ENCODE peak calls at places on chromosomes 7 and 10, in nine cellular contexts. One of them, this sample, is unnamed.

GRCh38 chr7:142813262-142813661 is 41.6 kb upstream of the EPHB6 start:
- DNase-seq in astrocyte of the spinal cord: peak
- DNase-seq in right cardiac atrium: no peak
- DNase-seq in ovary: no peak
- DNase-seq in suprapubic skin: no peak
- DNase-seq in fibroblast of lung: peak
- DNase-seq in transverse colon: no peak
- DNase-seq in CD8-positive, alpha-beta memory T cell: no peak
- DNase-seq in naive thymus-derived CD4-positive, alpha-beta T cell: peak
- DNase-seq in this sample: no peak

GRCh38 chr10:128751284-128751683 is 625.1 kb upstream of the MKI67 start:
- DNase-seq in astrocyte of the spinal cord: no peak
- DNase-seq in right cardiac atrium: peak
- DNase-seq in ovary: no peak
- DNase-seq in suprapubic skin: no peak
- DNase-seq in fibroblast of lung: peak
- DNase-seq in transverse colon: no peak
- DNase-seq in CD8-positive, alpha-beta memory T cell: no peak
- DNase-seq in naive thymus-derived CD4-positive, alpha-beta T cell: no peak
- DNase-seq in this sample: no peak

GRCh38 chr10:6053816-6054581 is 8.2 kb downstream of the IL2RA start:
- DNase-seq in astrocyte of the spinal cord: no peak
- DNase-seq in right cardiac atrium: peak
- DNase-seq in ovary: no peak
- DNase-seq in suprapubic skin: no peak
- DNase-seq in fibroblast of lung: no peak
- DNase-seq in transverse colon: peak
- DNase-seq in CD8-positive, alpha-beta memory T cell: no peak
- DNase-seq in naive thymus-derived CD4-positive, alpha-beta T cell: no peak
- DNase-seq in this sample: peak

GRCh38 chr10:49331431-49331830 is 32.5 kb downstream of the C10orf71 start:
- DNase-seq in astrocyte of the spinal cord: no peak
- DNase-seq in right cardiac atrium: no peak
- DNase-seq in ovary: no peak
- DNase-seq in suprapubic skin: no peak
- DNase-seq in fibroblast of lung: no peak
- DNase-seq in transverse colon: no peak
- DNase-seq in CD8-positive, alpha-beta memory T cell: no peak
- DNase-seq in naive thymus-derived CD4-positive, alpha-beta T cell: no peak
- DNase-seq in this sample: no peak

GRCh38 chr10:77574436-77574835 is 63.2 kb downstream of the KCNMA1 start:
- DNase-seq in astrocyte of the spinal cord: no peak
- DNase-seq in right cardiac atrium: no peak
- DNase-seq in ovary: no peak
- DNase-seq in suprapubic skin: no peak
- DNase-seq in fibroblast of lung: no peak
- DNase-seq in transverse colon: no peak
- DNase-seq in CD8-positive, alpha-beta memory T cell: no peak
- DNase-seq in naive thymus-derived CD4-positive, alpha-beta T cell: no peak
- DNase-seq in this sample: peak

GRCh38 chr10:99944860-99945259 is 64.9 kb downstream of the DNMBP start:
- DNase-seq in astrocyte of the spinal cord: no peak
- DNase-seq in right cardiac atrium: no peak
- DNase-seq in ovary: no peak
- DNase-seq in suprapubic skin: no peak
- DNase-seq in fibroblast of lung: no peak
- DNase-seq in transverse colon: no peak
- DNase-seq in CD8-positive, alpha-beta memory T cell: no peak
- DNase-seq in naive thymus-derived CD4-positive, alpha-beta T cell: no peak
- DNase-seq in this sample: no peak

GRCh38 chr7:47576031-47576908 is 5.6 kb downstream of the TNS3 start:
- DNase-seq in astrocyte of the spinal cord: peak
- DNase-seq in right cardiac atrium: peak
- DNase-seq in ovary: peak
- DNase-seq in suprapubic skin: no peak
- DNase-seq in fibroblast of lung: peak
- DNase-seq in transverse colon: peak
- DNase-seq in CD8-positive, alpha-beta memory T cell: no peak
- DNase-seq in naive thymus-derived CD4-positive, alpha-beta T cell: no peak
- DNase-seq in this sample: no peak

GRCh38 chr7:87797395-87797794 is 78.8 kb downstream of the SLC25A40 start:
- DNase-seq in astrocyte of the spinal cord: no peak
- DNase-seq in right cardiac atrium: no peak
- DNase-seq in ovary: no peak
- DNase-seq in suprapubic skin: no peak
- DNase-seq in fibroblast of lung: no peak
- DNase-seq in transverse colon: no peak
- DNase-seq in CD8-positive, alpha-beta memory T cell: no peak
- DNase-seq in naive thymus-derived CD4-positive, alpha-beta T cell: no peak
- DNase-seq in this sample: no peak

GRCh38 chr7:100159099-100159623 is 638 bp upstream of the TRAPPC14 start:
- DNase-seq in astrocyte of the spinal cord: no peak
- DNase-seq in right cardiac atrium: no peak
- DNase-seq in ovary: peak
- DNase-seq in suprapubic skin: no peak
- DNase-seq in fibroblast of lung: no peak
- DNase-seq in transverse colon: no peak
- DNase-seq in CD8-positive, alpha-beta memory T cell: no peak
- DNase-seq in naive thymus-derived CD4-positive, alpha-beta T cell: no peak
- DNase-seq in this sample: peak

GRCh38 chr10:26931223-26931622 is 70.5 kb upstream of the ABI1 start:
- DNase-seq in astrocyte of the spinal cord: no peak
- DNase-seq in right cardiac atrium: peak
- DNase-seq in ovary: peak
- DNase-seq in suprapubic skin: no peak
- DNase-seq in fibroblast of lung: no peak
- DNase-seq in transverse colon: peak
- DNase-seq in CD8-positive, alpha-beta memory T cell: no peak
- DNase-seq in naive thymus-derived CD4-positive, alpha-beta T cell: no peak
- DNase-seq in this sample: peak
- H3K4me3 ChIP-seq in astrocyte of the spinal cord: peak
- H3K4me3 ChIP-seq in right cardiac atrium: peak
- H3K4me3 ChIP-seq in ovary: no peak
- H3K4me3 ChIP-seq in suprapubic skin: peak
- H3K4me3 ChIP-seq in fibroblast of lung: no peak
- H3K4me3 ChIP-seq in transverse colon: no peak
- H3K4me3 ChIP-seq in CD8-positive, alpha-beta memory T cell: no peak
- H3K4me3 ChIP-seq in naive thymus-derived CD4-positive, alpha-beta T cell: no peak
- H3K4me3 ChIP-seq in this sample: no peak

GRCh38 chr10:72298774-72299519 is 25.2 kb downstream of the DDIT4 start:
- DNase-seq in astrocyte of the spinal cord: no peak
- DNase-seq in right cardiac atrium: peak
- DNase-seq in ovary: peak
- DNase-seq in suprapubic skin: no peak
- DNase-seq in fibroblast of lung: no peak
- DNase-seq in transverse colon: no peak
- DNase-seq in CD8-positive, alpha-beta memory T cell: no peak
- DNase-seq in naive thymus-derived CD4-positive, alpha-beta T cell: no peak
- DNase-seq in this sample: no peak

GRCh38 chr10:72297281-72297967 is 23.7 kb downstream of the DDIT4 start:
- DNase-seq in astrocyte of the spinal cord: peak
- DNase-seq in right cardiac atrium: peak
- DNase-seq in ovary: peak
- DNase-seq in suprapubic skin: peak
- DNase-seq in fibroblast of lung: peak
- DNase-seq in transverse colon: peak
- DNase-seq in CD8-positive, alpha-beta memory T cell: peak
- DNase-seq in naive thymus-derived CD4-positive, alpha-beta T cell: peak
- DNase-seq in this sample: peak

GRCh38 chr10:72292223-72292691 is 18.5 kb downstream of the DDIT4 start:
- DNase-seq in astrocyte of the spinal cord: no peak
- DNase-seq in right cardiac atrium: peak
- DNase-seq in ovary: no peak
- DNase-seq in suprapubic skin: no peak
- DNase-seq in fibroblast of lung: peak
- DNase-seq in transverse colon: peak
- DNase-seq in CD8-positive, alpha-beta memory T cell: no peak
- DNase-seq in naive thymus-derived CD4-positive, alpha-beta T cell: no peak
- DNase-seq in this sample: no peak

GRCh38 chr10:72297968-72298773 is 24.4 kb downstream of the DDIT4 start:
- DNase-seq in astrocyte of the spinal cord: peak
- DNase-seq in right cardiac atrium: peak
- DNase-seq in ovary: peak
- DNase-seq in suprapubic skin: peak
- DNase-seq in fibroblast of lung: peak
- DNase-seq in transverse colon: peak
- DNase-seq in CD8-positive, alpha-beta memory T cell: peak
- DNase-seq in naive thymus-derived CD4-positive, alpha-beta T cell: peak
- DNase-seq in this sample: peak

GRCh38 chr10:72295330-72295910 is 21.7 kb downstream of the DDIT4 start:
- DNase-seq in astrocyte of the spinal cord: no peak
- DNase-seq in right cardiac atrium: peak
- DNase-seq in ovary: no peak
- DNase-seq in suprapubic skin: no peak
- DNase-seq in fibroblast of lung: no peak
- DNase-seq in transverse colon: no peak
- DNase-seq in CD8-positive, alpha-beta memory T cell: no peak
- DNase-seq in naive thymus-derived CD4-positive, alpha-beta T cell: no peak
- DNase-seq in this sample: no peak
- H3K4me3 ChIP-seq in astrocyte of the spinal cord: no peak
- H3K4me3 ChIP-seq in right cardiac atrium: no peak
- H3K4me3 ChIP-seq in ovary: no peak
- H3K4me3 ChIP-seq in suprapubic skin: no peak
- H3K4me3 ChIP-seq in fibroblast of lung: no peak
- H3K4me3 ChIP-seq in transverse colon: no peak
- H3K4me3 ChIP-seq in CD8-positive, alpha-beta memory T cell: no peak
- H3K4me3 ChIP-seq in naive thymus-derived CD4-positive, alpha-beta T cell: no peak
- H3K4me3 ChIP-seq in this sample: no peak

DNA sequence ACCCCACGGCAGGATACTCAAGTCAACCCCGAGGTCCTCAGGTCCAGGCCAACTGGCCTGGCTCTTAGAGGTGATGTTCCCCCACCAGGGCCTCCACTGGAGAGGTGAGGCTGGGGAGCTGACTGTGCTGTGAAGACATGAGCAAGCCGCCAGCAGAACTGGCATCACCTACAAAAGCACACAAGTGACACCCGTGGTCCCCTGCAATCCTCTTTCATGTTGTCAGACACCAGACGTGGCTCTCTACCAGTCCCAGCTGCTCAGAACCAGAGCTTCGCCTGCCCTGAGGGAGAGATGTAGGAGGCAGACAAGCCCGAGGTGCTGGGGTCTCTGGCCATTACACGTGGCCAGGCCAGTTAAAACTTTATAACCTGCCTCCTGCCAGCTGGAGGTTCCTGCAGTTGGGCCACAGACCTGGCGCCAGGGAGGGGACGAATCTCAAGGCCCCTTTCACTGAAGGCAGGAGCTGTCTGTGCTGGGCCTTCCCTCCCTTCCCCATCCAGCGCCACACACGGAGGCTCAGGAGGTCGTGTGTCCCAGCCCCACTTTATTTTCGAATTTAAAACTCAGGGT is 2.2 kb downstream of the COMTD1 start:
- DNase-seq in astrocyte of the spinal cord: no peak
- DNase-seq in right cardiac atrium: no peak
- DNase-seq in ovary: peak
- DNase-seq in suprapubic skin: no peak
- DNase-seq in fibroblast of lung: no peak
- DNase-seq in transverse colon: no peak
- DNase-seq in CD8-positive, alpha-beta memory T cell: no peak
- DNase-seq in naive thymus-derived CD4-positive, alpha-beta T cell: peak
- DNase-seq in this sample: peak
- H3K4me3 ChIP-seq in astrocyte of the spinal cord: no peak
- H3K4me3 ChIP-seq in right cardiac atrium: no peak
- H3K4me3 ChIP-seq in ovary: no peak
- H3K4me3 ChIP-seq in suprapubic skin: peak
- H3K4me3 ChIP-seq in fibroblast of lung: no peak
- H3K4me3 ChIP-seq in transverse colon: no peak
- H3K4me3 ChIP-seq in CD8-positive, alpha-beta memory T cell: peak
- H3K4me3 ChIP-seq in naive thymus-derived CD4-positive, alpha-beta T cell: peak
- H3K4me3 ChIP-seq in this sample: peak

GRCh38 chr10:89001428-89002072 is 11.0 kb downstream of the FAS start:
- DNase-seq in astrocyte of the spinal cord: peak
- DNase-seq in right cardiac atrium: peak
- DNase-seq in ovary: no peak
- DNase-seq in suprapubic skin: no peak
- DNase-seq in fibroblast of lung: peak
- DNase-seq in transverse colon: no peak
- DNase-seq in CD8-positive, alpha-beta memory T cell: no peak
- DNase-seq in naive thymus-derived CD4-positive, alpha-beta T cell: no peak
- DNase-seq in this sample: no peak

GRCh38 chr10:88999629-89000028 is 9.0 kb downstream of the FAS start:
- DNase-seq in astrocyte of the spinal cord: no peak
- DNase-seq in right cardiac atrium: no peak
- DNase-seq in ovary: no peak
- DNase-seq in suprapubic skin: no peak
- DNase-seq in fibroblast of lung: no peak
- DNase-seq in transverse colon: no peak
- DNase-seq in CD8-positive, alpha-beta memory T cell: no peak
- DNase-seq in naive thymus-derived CD4-positive, alpha-beta T cell: no peak
- DNase-seq in this sample: no peak

GRCh38 chr10:89003344-89003743 is 12.7 kb downstream of the FAS start:
- DNase-seq in astrocyte of the spinal cord: no peak
- DNase-seq in right cardiac atrium: no peak
- DNase-seq in ovary: no peak
- DNase-seq in suprapubic skin: no peak
- DNase-seq in fibroblast of lung: no peak
- DNase-seq in transverse colon: no peak
- DNase-seq in CD8-positive, alpha-beta memory T cell: no peak
- DNase-seq in naive thymus-derived CD4-positive, alpha-beta T cell: no peak
- DNase-seq in this sample: no peak

GRCh38 chr10:89001024-89001423 is 10.4 kb downstream of the FAS start:
- DNase-seq in astrocyte of the spinal cord: no peak
- DNase-seq in right cardiac atrium: no peak
- DNase-seq in ovary: no peak
- DNase-seq in suprapubic skin: no peak
- DNase-seq in fibroblast of lung: no peak
- DNase-seq in transverse colon: no peak
- DNase-seq in CD8-positive, alpha-beta memory T cell: no peak
- DNase-seq in naive thymus-derived CD4-positive, alpha-beta T cell: no peak
- DNase-seq in this sample: no peak

DNA sequence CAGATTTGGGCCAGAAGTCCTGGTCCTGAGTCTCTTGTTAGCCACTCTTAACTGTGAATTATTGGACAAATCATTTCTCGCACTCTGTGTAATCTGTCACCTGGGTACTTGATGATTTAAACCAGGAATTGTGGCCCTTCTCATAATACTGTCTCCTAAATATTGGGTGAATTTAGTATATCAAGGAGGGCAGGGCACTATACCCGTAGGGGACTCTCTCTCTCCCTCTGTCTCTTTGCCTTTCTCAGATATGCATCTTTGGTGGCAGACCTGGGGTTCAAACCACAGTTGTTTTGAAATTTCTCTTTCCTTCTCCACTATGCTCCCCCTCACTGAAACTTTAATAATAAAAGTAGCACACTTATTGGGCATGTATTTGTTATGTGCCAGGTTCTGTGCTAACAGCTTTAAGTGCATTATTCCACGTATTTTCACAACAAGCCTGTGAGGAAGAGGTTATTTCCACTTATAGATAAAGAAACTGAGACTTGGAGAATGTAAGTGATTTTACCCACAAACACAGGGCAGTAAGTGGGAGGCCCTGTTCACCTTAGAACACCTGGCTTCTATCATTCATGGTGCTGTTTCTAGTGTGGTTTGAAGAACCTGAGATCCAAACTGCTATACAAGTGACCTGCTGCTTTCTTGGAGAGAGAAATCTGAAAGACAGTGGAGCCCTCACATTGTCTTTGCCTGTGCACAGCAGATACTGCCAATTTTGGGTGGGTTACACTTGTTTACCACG is 11.8 kb downstream of the FAS start:
- DNase-seq in astrocyte of the spinal cord: no peak
- DNase-seq in right cardiac atrium: no peak
- DNase-seq in ovary: no peak
- DNase-seq in suprapubic skin: no peak
- DNase-seq in fibroblast of lung: no peak
- DNase-seq in transverse colon: no peak
- DNase-seq in CD8-positive, alpha-beta memory T cell: no peak
- DNase-seq in naive thymus-derived CD4-positive, alpha-beta T cell: no peak
- DNase-seq in this sample: no peak
- H3K4me3 ChIP-seq in astrocyte of the spinal cord: no peak
- H3K4me3 ChIP-seq in right cardiac atrium: no peak
- H3K4me3 ChIP-seq in ovary: no peak
- H3K4me3 ChIP-seq in suprapubic skin: no peak
- H3K4me3 ChIP-seq in fibroblast of lung: no peak
- H3K4me3 ChIP-seq in transverse colon: no peak
- H3K4me3 ChIP-seq in CD8-positive, alpha-beta memory T cell: no peak
- H3K4me3 ChIP-seq in naive thymus-derived CD4-positive, alpha-beta T cell: peak
- H3K4me3 ChIP-seq in this sample: no peak

This sample was measured in K562.